ENCODE peak calls at places on chromosomes 11 and 22, in seven cellular contexts. One of them, this sample, is unnamed.

GRCh38 chr11:20458905-20459632 is 71.6 kb downstream of the PRMT3 start:
- DNase-seq in breast epithelium: no peak
- DNase-seq in cardiac fibroblast: no peak
- DNase-seq in stomach: no peak
- DNase-seq in fibroblast of mammary gland: no peak
- DNase-seq in kidney: no peak
- DNase-seq in K562: peak
- DNase-seq in this sample: no peak

GRCh38 chr11:12109591-12110196 is 696 bp upstream of the MICAL2 start:
- DNase-seq in breast epithelium: no peak
- DNase-seq in cardiac fibroblast: no peak
- DNase-seq in stomach: no peak
- DNase-seq in fibroblast of mammary gland: no peak
- DNase-seq in kidney: no peak
- DNase-seq in K562: peak
- DNase-seq in this sample: no peak

GRCh38 chr11:78140392-78141077 is 1.1 kb upstream of the ALG8 start:
- DNase-seq in breast epithelium: no peak
- DNase-seq in cardiac fibroblast: no peak
- DNase-seq in stomach: no peak
- DNase-seq in fibroblast of mammary gland: peak
- DNase-seq in kidney: no peak
- DNase-seq in K562: peak
- DNase-seq in this sample: peak

GRCh38 chr11:70537576-70538571 is 139.5 kb downstream of the CTTN start:
- DNase-seq in breast epithelium: peak
- DNase-seq in cardiac fibroblast: no peak
- DNase-seq in stomach: no peak
- DNase-seq in fibroblast of mammary gland: no peak
- DNase-seq in kidney: peak
- DNase-seq in K562: no peak
- DNase-seq in this sample: no peak

GRCh38 chr11:78450866-78451265 is 33.2 kb upstream of the GAB2 start:
- DNase-seq in breast epithelium: no peak
- DNase-seq in cardiac fibroblast: no peak
- DNase-seq in stomach: no peak
- DNase-seq in fibroblast of mammary gland: no peak
- DNase-seq in kidney: no peak
- DNase-seq in K562: no peak
- DNase-seq in this sample: no peak

GRCh38 chr11:9851366-9851765 is 187.5 kb downstream of the SWAP70 start:
- DNase-seq in breast epithelium: no peak
- DNase-seq in cardiac fibroblast: peak
- DNase-seq in stomach: no peak
- DNase-seq in fibroblast of mammary gland: peak
- DNase-seq in kidney: no peak
- DNase-seq in K562: no peak
- DNase-seq in this sample: no peak

GRCh38 chr11:105673089-105673488 is 63.2 kb downstream of the GRIA4 start:
- DNase-seq in breast epithelium: no peak
- DNase-seq in cardiac fibroblast: peak
- DNase-seq in stomach: no peak
- DNase-seq in fibroblast of mammary gland: peak
- DNase-seq in kidney: no peak
- DNase-seq in K562: peak
- DNase-seq in this sample: no peak

GRCh38 chr22:20021196-20022181 is 579 bp downstream of the TANGO2 start:
- DNase-seq in breast epithelium: no peak
- DNase-seq in cardiac fibroblast: peak
- DNase-seq in stomach: peak
- DNase-seq in fibroblast of mammary gland: peak
- DNase-seq in kidney: peak
- DNase-seq in K562: peak
- DNase-seq in this sample: no peak

GRCh38 chr11:79538775-79539174 is 97.9 kb upstream of the TENM4 start:
- DNase-seq in breast epithelium: no peak
- DNase-seq in cardiac fibroblast: no peak
- DNase-seq in stomach: no peak
- DNase-seq in fibroblast of mammary gland: no peak
- DNase-seq in kidney: no peak
- DNase-seq in K562: no peak
- DNase-seq in this sample: no peak

GRCh38 chr22:35470903-35471321 is 69.7 kb upstream of the RASD2 start:
- DNase-seq in breast epithelium: no peak
- DNase-seq in cardiac fibroblast: peak
- DNase-seq in stomach: no peak
- DNase-seq in fibroblast of mammary gland: peak
- DNase-seq in kidney: no peak
- DNase-seq in K562: no peak
- DNase-seq in this sample: no peak

GRCh38 chr11:115778928-115779650 is 274.9 kb upstream of the CADM1 start:
- DNase-seq in breast epithelium: no peak
- DNase-seq in cardiac fibroblast: no peak
- DNase-seq in stomach: no peak
- DNase-seq in fibroblast of mammary gland: no peak
- DNase-seq in kidney: no peak
- DNase-seq in K562: no peak
- DNase-seq in this sample: peak

GRCh38 chr11:34613462-34614183 is 7.3 kb upstream of the EHF start:
- DNase-seq in breast epithelium: no peak
- DNase-seq in cardiac fibroblast: no peak
- DNase-seq in stomach: no peak
- DNase-seq in fibroblast of mammary gland: no peak
- DNase-seq in kidney: no peak
- DNase-seq in K562: no peak
- DNase-seq in this sample: peak

GRCh38 chr11:73308003-73308962 is at the start of gene ARHGEF17:
- DNase-seq in breast epithelium: peak
- DNase-seq in cardiac fibroblast: no peak
- DNase-seq in stomach: peak
- DNase-seq in fibroblast of mammary gland: peak
- DNase-seq in kidney: peak
- DNase-seq in K562: peak
- DNase-seq in this sample: peak

GRCh38 chr11:73233211-73233610 is 15.1 kb downstream of the P2RY2 start:
- DNase-seq in breast epithelium: no peak
- DNase-seq in cardiac fibroblast: no peak
- DNase-seq in stomach: no peak
- DNase-seq in fibroblast of mammary gland: no peak
- DNase-seq in kidney: peak
- DNase-seq in K562: no peak
- DNase-seq in this sample: no peak

DNA sequence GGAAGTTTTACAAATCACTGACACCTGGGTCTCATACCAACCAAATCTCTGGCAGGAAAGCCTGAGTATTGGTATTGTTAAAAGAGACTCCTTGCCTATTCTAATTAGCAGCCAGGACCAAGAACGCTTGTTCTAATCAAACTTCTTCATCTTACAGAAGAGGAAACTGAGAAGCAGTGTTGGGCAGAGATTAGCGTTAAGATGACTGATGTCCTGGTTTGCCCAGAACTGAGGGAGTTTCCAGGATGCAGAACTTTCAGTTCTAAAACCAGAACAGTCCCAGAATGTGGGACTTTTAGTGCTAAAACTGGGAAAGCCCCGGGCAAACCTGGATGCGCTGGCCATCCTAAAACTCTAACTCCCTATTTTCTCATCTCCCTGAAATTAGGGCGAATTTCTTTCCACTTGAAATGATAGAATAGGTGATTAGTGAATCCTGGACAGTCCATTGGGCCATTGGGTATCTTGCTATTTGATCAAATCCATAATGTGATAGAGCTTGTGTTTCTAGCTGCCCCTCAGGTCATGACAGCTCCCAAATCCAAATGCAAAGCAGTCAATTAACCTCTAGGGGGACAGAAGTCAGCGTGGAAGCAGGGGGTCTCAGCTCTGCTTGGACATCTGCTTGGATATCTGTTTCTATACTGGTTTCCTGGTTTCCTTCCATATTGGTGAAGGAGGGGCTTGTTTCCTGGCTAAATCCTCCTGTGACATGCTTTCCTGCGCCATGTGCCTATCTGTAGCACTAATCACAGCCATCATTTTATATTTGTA is 16.0 kb upstream of the TMPRSS13 start:
- DNase-seq in breast epithelium: no peak
- DNase-seq in cardiac fibroblast: no peak
- DNase-seq in stomach: peak
- DNase-seq in fibroblast of mammary gland: no peak
- DNase-seq in kidney: no peak
- DNase-seq in K562: no peak
- DNase-seq in this sample: no peak
- TF ChIP-seq CTCF in breast epithelium: no peak
- TF ChIP-seq CTCF in cardiac fibroblast: no peak
- TF ChIP-seq CTCF in stomach: no peak
- TF ChIP-seq CTCF in fibroblast of mammary gland: peak
- TF ChIP-seq CTCF in kidney: no peak
- TF ChIP-seq CTCF in K562: peak
- TF ChIP-seq CTCF in this sample: no peak

DNA sequence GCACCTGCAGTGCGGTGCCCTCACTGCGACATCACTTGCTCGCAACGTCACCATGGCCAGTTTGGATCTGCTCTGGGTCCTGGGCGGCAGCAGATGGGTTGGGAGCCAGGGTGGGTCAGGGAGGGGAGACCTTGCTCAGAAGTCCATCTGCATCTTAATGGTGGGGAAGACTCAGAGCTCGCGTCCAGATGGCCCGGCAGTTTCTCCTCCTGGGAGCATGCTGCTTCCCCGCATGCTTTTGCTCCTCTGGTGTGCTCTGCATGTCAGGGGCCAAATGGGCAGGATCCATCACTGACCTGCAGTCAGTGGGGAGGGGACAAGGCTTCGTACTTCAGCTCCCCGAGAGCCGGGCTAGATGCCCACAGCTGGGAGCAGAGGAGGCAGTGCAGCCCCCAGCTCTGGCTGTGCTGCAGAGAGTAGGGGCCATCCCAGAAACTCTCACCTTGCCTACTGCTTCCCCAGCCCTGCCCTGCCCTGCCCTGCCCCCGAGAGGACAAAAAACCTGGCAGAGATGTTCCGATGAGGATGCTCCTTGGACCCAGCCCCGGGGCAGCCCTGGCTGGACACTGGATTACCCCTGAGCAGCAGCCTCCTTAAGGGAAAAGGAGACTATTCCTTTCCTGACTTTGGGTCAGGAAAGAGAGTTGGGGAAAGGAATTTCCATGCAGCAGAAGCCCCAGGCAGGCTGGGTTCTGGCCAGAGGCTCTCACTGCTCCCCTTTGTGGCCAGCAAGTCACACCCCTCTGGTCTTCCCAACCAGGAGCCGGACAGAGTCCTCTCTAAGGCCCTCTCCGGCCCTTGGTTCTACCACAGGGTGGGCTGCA is 149.9 kb downstream of the PKNOX2 start:
- DNase-seq in breast epithelium: no peak
- DNase-seq in cardiac fibroblast: no peak
- DNase-seq in stomach: no peak
- DNase-seq in fibroblast of mammary gland: no peak
- DNase-seq in kidney: no peak
- DNase-seq in K562: no peak
- DNase-seq in this sample: no peak
- TF ChIP-seq CTCF in breast epithelium: no peak
- TF ChIP-seq CTCF in cardiac fibroblast: no peak
- TF ChIP-seq CTCF in stomach: no peak
- TF ChIP-seq CTCF in fibroblast of mammary gland: no peak
- TF ChIP-seq CTCF in kidney: no peak
- TF ChIP-seq CTCF in K562: no peak
- TF ChIP-seq CTCF in this sample: no peak

GRCh38 chr11:96090711-96091110 is 166.8 kb upstream of the MTMR2 start:
- DNase-seq in breast epithelium: no peak
- DNase-seq in cardiac fibroblast: peak
- DNase-seq in stomach: no peak
- DNase-seq in fibroblast of mammary gland: peak
- DNase-seq in kidney: no peak
- DNase-seq in K562: no peak
- DNase-seq in this sample: no peak

GRCh38 chr11:96094156-96094555 is 170.2 kb upstream of the MTMR2 start:
- DNase-seq in breast epithelium: no peak
- DNase-seq in cardiac fibroblast: no peak
- DNase-seq in stomach: no peak
- DNase-seq in fibroblast of mammary gland: no peak
- DNase-seq in kidney: no peak
- DNase-seq in K562: no peak
- DNase-seq in this sample: no peak

GRCh38 chr11:96092511-96092910 is 168.6 kb upstream of the MTMR2 start:
- DNase-seq in breast epithelium: no peak
- DNase-seq in cardiac fibroblast: no peak
- DNase-seq in stomach: no peak
- DNase-seq in fibroblast of mammary gland: no peak
- DNase-seq in kidney: no peak
- DNase-seq in K562: no peak
- DNase-seq in this sample: no peak

GRCh38 chr11:96088914-96089313 is 165.0 kb upstream of the MTMR2 start:
- DNase-seq in breast epithelium: no peak
- DNase-seq in cardiac fibroblast: no peak
- DNase-seq in stomach: no peak
- DNase-seq in fibroblast of mammary gland: no peak
- DNase-seq in kidney: no peak
- DNase-seq in K562: no peak
- DNase-seq in this sample: no peak

DNA sequence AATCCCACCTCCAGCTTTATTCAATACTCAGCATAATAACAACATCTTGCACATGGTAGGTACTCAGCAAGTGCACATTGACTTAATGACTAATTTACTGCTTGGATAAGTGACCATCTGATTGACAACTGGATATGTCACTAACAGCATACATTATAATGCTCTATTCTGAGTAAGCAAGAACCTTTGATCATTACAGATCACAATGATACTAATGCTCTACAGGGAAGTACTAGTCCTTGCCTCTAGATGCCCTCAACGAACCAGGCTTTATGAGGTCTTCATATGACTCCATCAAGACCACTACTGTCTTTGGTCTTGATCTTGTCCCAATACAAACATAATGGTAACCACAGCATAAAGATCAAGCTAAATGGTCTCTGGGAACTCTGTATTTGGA is 167.6 kb upstream of the MTMR2 start:
- DNase-seq in breast epithelium: no peak
- DNase-seq in cardiac fibroblast: no peak
- DNase-seq in stomach: no peak
- DNase-seq in fibroblast of mammary gland: no peak
- DNase-seq in kidney: no peak
- DNase-seq in K562: no peak
- DNase-seq in this sample: no peak
- TF ChIP-seq CTCF in breast epithelium: no peak
- TF ChIP-seq CTCF in cardiac fibroblast: no peak
- TF ChIP-seq CTCF in stomach: no peak
- TF ChIP-seq CTCF in fibroblast of mammary gland: no peak
- TF ChIP-seq CTCF in kidney: no peak
- TF ChIP-seq CTCF in K562: peak
- TF ChIP-seq CTCF in this sample: peak

DNA sequence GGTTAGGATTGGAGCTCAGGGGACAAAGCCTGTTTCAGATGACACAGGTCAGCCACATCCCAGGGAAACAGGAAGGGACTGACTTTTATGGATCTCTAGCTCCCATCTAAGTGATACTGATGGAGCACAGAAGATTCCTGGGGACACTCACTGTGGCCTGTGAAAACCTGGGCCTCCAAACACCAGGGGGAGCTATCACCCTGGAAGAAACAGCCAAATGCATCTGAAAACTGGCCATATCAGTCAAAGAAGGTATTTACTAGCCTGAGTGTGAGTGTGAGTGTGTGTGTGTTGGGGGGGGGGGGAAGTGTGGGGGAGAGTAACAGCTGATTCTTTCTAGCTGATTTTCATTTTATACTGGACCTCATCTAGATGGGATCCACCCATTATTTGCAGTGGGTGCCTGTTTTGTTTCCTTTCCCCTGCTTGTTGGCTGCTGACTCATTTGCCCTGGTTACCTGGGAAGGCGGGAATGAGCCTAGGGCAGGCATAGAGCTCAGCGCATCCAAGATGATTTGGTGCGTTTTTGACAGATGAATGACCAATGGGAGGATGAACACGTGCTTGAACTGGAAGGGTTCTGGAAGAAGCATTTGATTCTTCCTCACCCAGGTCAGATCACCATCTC is 284.0 kb downstream of the KIRREL3 start:
- DNase-seq in breast epithelium: no peak
- DNase-seq in cardiac fibroblast: peak
- DNase-seq in stomach: peak
- DNase-seq in fibroblast of mammary gland: peak
- DNase-seq in kidney: no peak
- DNase-seq in K562: peak
- DNase-seq in this sample: peak
- TF ChIP-seq CTCF in breast epithelium: no peak
- TF ChIP-seq CTCF in cardiac fibroblast: peak
- TF ChIP-seq CTCF in stomach: no peak
- TF ChIP-seq CTCF in fibroblast of mammary gland: peak
- TF ChIP-seq CTCF in kidney: peak
- TF ChIP-seq CTCF in K562: peak
- TF ChIP-seq CTCF in this sample: peak

This sample was measured in GM13977.